ENCODE peak calls at places on chromosome 6, in four cellular contexts. R is SK-N-SH, L is HepG2, O is H1. M is an unnamed sample.

GRCh38 chr6:109118955-109119354 is 23.6 kb downstream of the CEP57L1 start:
- DNase-seq in R (no peak), L (no peak), O (no peak), M (no peak)

GRCh38 chr6:152598858-152599537 is 38.2 kb downstream of the SYNE1 start:
- DNase-seq in R (peak; percentile 53), O (no peak), L (no peak), M (no peak)

GRCh38 chr6:30686908-30687658 is 638 bp upstream of the PPP1R18 start:
- DNase-seq in L (peak; percentile 49), O (peak; percentile 92), R (peak; percentile 93), M (peak; percentile 94)

GRCh38 chr6:150033197-150033771 is 8.0 kb upstream of the RAET1L start:
- DNase-seq in L (no peak), O (no peak), R (no peak), M (no peak)

GRCh38 chr6:129131282-129131681 is 248.3 kb downstream of the LAMA2 start:
- DNase-seq in O (no peak), L (no peak), R (no peak), M (no peak)

GRCh38 chr6:133245033-133245903 is 4.1 kb downstream of the EYA4 start:
- DNase-seq in O (no peak), L (no peak), R (no peak), M (no peak)

GRCh38 chr6:96948631-96949030 is 24.1 kb downstream of the KLHL32 start:
- DNase-seq in O (no peak), R (no peak), L (no peak), M (no peak)

GRCh38 chr6:111555041-111555440 is 50.6 kb downstream of the TRAF3IP2 start:
- DNase-seq in R (no peak), L (no peak), O (no peak), M (no peak)

GRCh38 chr6:56802570-56802969 is 152.3 kb upstream of the BEND6 start:
- DNase-seq in O (no peak), L (peak; percentile 68), R (no peak), M (no peak)

GRCh38 chr6:144215402-144215931 is 65.2 kb downstream of the STX11 start:
- DNase-seq in O (no peak), R (peak; percentile 41), L (peak; percentile 23), M (peak; percentile 8)

GRCh38 chr6:170152111-170152926 is 138.6 kb downstream of the DLL1 start:
- DNase-seq in R (no peak), O (peak; percentile 62), L (no peak), M (no peak)

GRCh38 chr6:119858901-119859300 is 509.3 kb upstream of the MAN1A1 start:
- DNase-seq in O (no peak), L (no peak), R (no peak), M (no peak)

GRCh38 chr6:142542704-142543233 is 241.0 kb downstream of the ADGRG6 start:
- DNase-seq in L (no peak), O (no peak), R (no peak), M (no peak)

GRCh38 chr6:148367418-148368024 is 24.9 kb downstream of the SASH1 start:
- DNase-seq in R (no peak), L (no peak), O (no peak), M (no peak)

GRCh38 chr6:7196019-7196402 is 88.2 kb downstream of the RREB1 start:
- DNase-seq in R (no peak), L (no peak), O (no peak), M (no peak)

GRCh38 chr6:31785475-31785874 is 8.3 kb upstream of the VWA7 start:
- DNase-seq in O (no peak), R (no peak), L (no peak), M (no peak)
- TF ChIP-seq TAF1 in O (no peak), R (no peak), L (no peak), M (no peak)

GRCh38 chr6:11854418-11855165 is 76.0 kb upstream of the ADTRP start:
- DNase-seq in O (no peak), R (no peak), L (no peak), M (no peak)

GRCh38 chr6:11851405-11851804 is 72.8 kb upstream of the ADTRP start:
- DNase-seq in L (no peak), O (no peak), R (no peak), M (no peak)

GRCh38 chr6:11855743-11856142 is 77.1 kb upstream of the ADTRP start:
- DNase-seq in L (no peak), R (no peak), O (no peak), M (no peak)

GRCh38 chr6:11852061-11852619 is 73.5 kb upstream of the ADTRP start:
- DNase-seq in L (no peak), R (no peak), O (no peak), M (no peak)

GRCh38 chr6:11853678-11854417 is 75.2 kb upstream of the ADTRP start:
- DNase-seq in R (no peak), O (no peak), L (no peak), M (no peak)
- TF ChIP-seq JUND in R (no peak), O (no peak), L (no peak), M (no peak)

GRCh38 chr6:2732503-2733089 is 18.1 kb downstream of the MYLK4 start:
- DNase-seq in R (no peak), L (no peak), O (no peak), M (no peak)
- TF ChIP-seq TAF1 in R (no peak), L (no peak), O (no peak), M (no peak)

GRCh38 chr6:47278545-47278944 is 31.2 kb downstream of the TNFRSF21 start:
- DNase-seq in L (peak; percentile 40), R (no peak), O (no peak), M (no peak)

GRCh38 chr6:47277702-47278101 is 32.0 kb downstream of the TNFRSF21 start:
- DNase-seq in O (no peak), L (no peak), R (no peak), M (no peak)

GRCh38 chr6:47275640-47276039 is 34.1 kb downstream of the TNFRSF21 start:
- DNase-seq in R (no peak), O (no peak), L (no peak), M (no peak)

GRCh38 chr6:47276377-47276776 is 33.3 kb downstream of the TNFRSF21 start:
- DNase-seq in O (no peak), R (no peak), L (no peak), M (no peak)
- TF ChIP-seq JUND in O (no peak), R (no peak), L (no peak), M (no peak)

DNA sequence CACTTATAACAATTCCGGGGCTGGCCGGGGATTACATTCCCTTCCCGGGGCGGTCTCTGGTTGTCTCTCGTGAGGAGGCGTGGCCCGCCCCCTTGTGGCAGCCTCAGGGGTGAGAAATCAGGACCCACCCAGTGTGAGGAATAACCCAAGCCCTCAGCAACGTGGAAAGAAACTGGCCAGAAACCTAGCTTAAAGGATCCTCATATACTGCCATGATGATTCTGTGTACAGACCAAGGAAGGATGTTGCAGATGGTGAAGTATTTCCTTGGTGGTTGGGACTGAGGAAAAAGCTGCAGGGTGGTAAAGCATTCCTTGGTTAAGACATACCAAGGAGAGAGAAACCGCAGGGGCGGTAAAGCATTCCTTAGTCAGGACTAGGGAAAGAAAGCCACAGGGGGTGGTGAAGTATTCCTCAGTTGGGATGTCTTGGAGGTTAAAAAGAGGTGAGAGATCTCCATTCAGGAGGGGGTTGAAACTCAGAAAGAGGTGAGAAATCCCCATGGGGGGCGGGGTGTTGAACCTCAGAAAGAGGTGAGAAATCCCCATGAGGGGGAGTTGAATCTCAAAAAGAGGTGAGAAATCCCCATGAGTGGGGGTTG is 238.2 kb downstream of the RNGTT start:
- DNase-seq in L (peak; percentile 4), R (peak; percentile 15), O (peak; percentile 83), M (peak; percentile 26)
- TF ChIP-seq TAF1 in L (no peak), R (no peak), O (no peak), M (no peak)

GRCh38 chr6:141303907-141304306 is 828.8 kb upstream of the GJE1 start:
- DNase-seq in O (no peak), L (no peak), R (no peak), M (no peak)

GRCh38 chr6:141309295-141309694 is 823.4 kb upstream of the GJE1 start:
- DNase-seq in R (no peak), O (no peak), L (peak; percentile 3), M (no peak)

GRCh38 chr6:141301779-141302178 is 830.9 kb upstream of the GJE1 start:
- DNase-seq in O (no peak), L (no peak), R (no peak), M (no peak)

DNA sequence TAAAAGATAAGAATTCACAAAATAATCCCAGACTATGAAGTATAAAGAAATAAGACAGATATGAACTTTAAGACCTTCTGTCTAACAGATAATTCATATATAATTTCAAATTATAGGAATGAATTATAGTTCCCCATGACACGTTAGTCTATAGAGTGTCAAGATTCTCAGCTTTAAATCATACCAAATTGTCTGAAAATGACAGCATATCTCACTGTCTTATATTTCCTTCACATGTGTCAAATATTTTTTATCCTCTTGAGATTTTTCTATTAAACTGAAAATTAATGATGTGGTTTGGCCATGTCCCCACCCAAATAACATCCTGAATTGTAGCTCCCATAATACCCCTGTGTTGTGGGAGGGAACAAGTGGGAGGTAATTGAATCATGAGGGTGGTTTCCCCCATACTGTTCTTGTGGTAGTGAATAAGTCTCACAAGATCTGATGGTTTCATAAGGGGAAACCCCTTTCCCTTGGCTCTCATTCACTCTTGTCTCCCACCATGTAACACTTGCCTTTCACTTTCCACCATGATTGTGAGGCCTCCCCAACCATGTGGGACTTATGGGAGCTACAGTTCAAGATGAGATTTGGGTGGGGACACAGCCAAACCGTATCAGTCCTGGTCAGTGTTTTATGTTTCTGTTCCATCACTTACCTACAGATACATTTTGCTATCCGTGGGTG is 825.3 kb upstream of the GJE1 start:
- DNase-seq in L (no peak), R (no peak), O (no peak), M (no peak)
- TF ChIP-seq JUND in L (no peak), R (no peak), O (no peak), M (no peak)

M was measured in GM12878.